ENCODE peak calls at places on chromosomes 11 and 22, in nine cellular contexts. H is psoas muscle; D is cardiac muscle cell; E is SK-N-SH; G is adrenal gland; Y is pancreas; S is CD8-positive, alpha-beta T cell; L is Peyer's patch; B is A549. X is an unnamed sample. For H3K4me1, the result is how much of the 10 kb centered on the place peaks cover.

GRCh38 chr11:57462597-57462996 is 2.3 kb downstream of the RTN4RL2 start:
- DNase-seq in H (no peak), D (no peak), E (no peak), G (no peak), Y (no peak), S (no peak), L (no peak), B (no peak), X (no peak)

GRCh38 chr11:10778217-10778970 is 27.3 kb downstream of the CTR9 start:
- DNase-seq in H (peak), D (no peak), E (peak), G (peak), Y (no peak), S (no peak), L (no peak), B (no peak), X (peak)

GRCh38 chr11:45045692-45046471 is 95.2 kb upstream of the TP53I11 start:
- DNase-seq in H (peak), D (no peak), E (no peak), G (peak), Y (no peak), S (peak), L (no peak), B (peak), X (peak)

GRCh38 chr11:69865707-69866106 is 46.5 kb upstream of the FGF3 start:
- DNase-seq in H (no peak), D (no peak), E (no peak), G (no peak), Y (no peak), S (no peak), L (no peak), B (no peak), X (no peak)

GRCh38 chr11:44310456-44311272 is 725 bp upstream of the ALX4 start:
- DNase-seq in H (no peak), D (no peak), E (peak), G (no peak), Y (no peak), S (no peak), L (peak), B (no peak), X (no peak)

GRCh38 chr22:19597399-19597735 is 73.2 kb upstream of the CLDN5 start:
- DNase-seq in H (no peak), D (no peak), E (no peak), G (no peak), Y (no peak), S (peak), L (no peak), B (no peak), X (no peak)

GRCh38 chr11:9014826-9015225 is 11.0 kb upstream of the NRIP3 start:
- DNase-seq in H (no peak), D (no peak), E (no peak), G (no peak), Y (no peak), S (no peak), L (no peak), B (no peak), X (no peak)

GRCh38 chr11:210122-210802 is 2.8 kb downstream of the RIC8A start:
- DNase-seq in H (no peak), D (no peak), E (no peak), G (peak), Y (peak), S (no peak), L (no peak), B (peak), X (peak)

GRCh38 chr11:61816736-61817455 is at the start of gene FADS1:
- DNase-seq in H (peak), D (peak), E (peak), G (peak), Y (peak), S (peak), L (peak), B (peak), X (peak)

DNA sequence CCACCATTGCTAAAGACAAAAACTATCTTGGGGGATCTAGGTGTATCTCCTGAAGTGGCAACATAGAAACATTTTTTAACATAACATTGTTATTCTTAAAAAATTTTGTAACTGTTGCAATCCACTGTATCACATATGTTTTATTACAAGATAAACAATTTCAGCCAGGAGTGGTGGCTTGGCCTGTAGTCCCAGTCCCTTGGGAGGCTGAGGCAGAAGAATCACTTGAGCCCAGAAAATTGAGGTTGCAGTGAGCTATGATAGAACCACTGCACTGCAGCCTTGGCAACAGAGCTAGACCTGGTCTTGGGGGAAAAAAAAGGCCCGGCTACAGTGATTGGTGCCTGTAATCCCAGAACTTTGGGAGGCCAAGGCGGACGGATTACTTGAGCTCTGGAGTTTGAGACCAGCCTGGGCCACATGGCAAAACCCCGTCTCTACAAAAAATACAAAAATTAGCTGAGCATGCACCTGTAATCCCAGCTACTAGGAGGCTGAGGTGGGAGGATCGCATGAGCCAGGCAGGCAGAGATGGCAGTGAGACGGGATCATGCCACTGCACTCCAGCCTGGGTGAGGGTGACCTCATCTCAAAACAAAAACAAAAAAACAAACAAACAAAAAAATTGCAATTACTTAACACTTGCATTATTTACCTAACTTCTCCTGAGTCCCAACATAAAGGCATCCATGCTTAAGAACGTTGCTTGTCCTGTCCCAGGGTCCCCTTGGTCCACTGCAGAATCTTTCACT is 1.5 kb upstream of the DEPDC5 start:
- DNase-seq in H (no peak), D (no peak), E (no peak), G (no peak), Y (no peak), S (no peak), L (no peak), B (no peak), X (no peak)
- H3K27ac ChIP-seq in H (peak), D (peak), E (peak), G (peak), Y (peak), S (no peak), L (peak), B (peak), X (peak)

DNA sequence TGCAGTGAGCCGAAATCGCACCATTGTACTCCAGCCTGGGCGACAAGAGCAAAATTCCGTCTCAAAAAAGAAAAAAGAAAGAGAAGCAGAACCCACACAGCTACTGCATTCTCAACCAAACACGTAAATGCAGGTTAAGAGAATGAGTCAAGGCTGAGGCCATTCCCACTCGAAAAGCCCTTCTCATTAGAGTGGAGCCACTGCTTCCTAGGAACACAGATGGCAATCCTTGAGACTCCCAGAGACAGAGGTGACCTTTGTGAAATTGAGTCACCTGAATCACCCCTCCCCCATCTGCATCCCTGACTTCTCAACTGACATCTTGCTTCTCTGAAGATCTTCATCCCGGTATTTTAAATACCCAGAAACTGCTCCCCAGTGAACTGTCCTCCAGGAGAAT is 8.2 kb downstream of the PACSIN2 start:
- DNase-seq in H (no peak), D (no peak), E (no peak), G (no peak), Y (no peak), S (no peak), L (no peak), B (no peak), X (no peak)
- H3K4me1 ChIP-seq in H (under half), D (under half), E (under half), G (half or more), Y (half or more), S (under half), L (under half), B (half or more), X (under half)

GRCh38 chr11:36306888-36307287 is 10.8 kb downstream of the PRR5L start:
- DNase-seq in H (no peak), D (peak), E (peak), G (no peak), Y (no peak), S (no peak), L (no peak), B (no peak), X (no peak)
- TF ChIP-seq CTCF in H (no peak), D (peak), E (peak), G (peak), Y (no peak), S (no peak), L (peak), B (peak), X (peak)

DNA sequence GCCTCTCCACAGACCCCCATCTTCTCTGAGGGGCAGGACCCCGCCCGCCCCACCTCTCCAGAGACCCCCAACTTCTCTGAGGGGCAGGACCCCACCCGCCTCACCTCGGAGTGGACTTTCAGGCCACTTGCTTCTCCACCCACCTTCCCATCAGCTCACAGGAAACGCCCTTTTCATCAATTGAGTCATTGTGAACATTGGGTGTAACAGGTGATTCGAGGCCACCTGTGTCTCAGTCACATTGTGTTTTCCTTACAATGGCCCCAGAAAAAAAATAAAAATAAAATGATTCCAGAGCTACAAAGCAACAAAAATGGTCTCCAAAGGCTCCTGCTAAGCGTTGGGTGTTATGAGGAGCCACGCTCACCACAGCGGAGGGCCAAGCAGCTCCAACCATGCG is 36.0 kb downstream of the BRD1 start:
- DNase-seq in H (no peak), D (no peak), E (no peak), G (no peak), Y (no peak), S (no peak), L (no peak), B (no peak), X (no peak)
- H3K27ac ChIP-seq in H (peak), D (no peak), E (no peak), G (no peak), Y (no peak), S (no peak), L (no peak), B (no peak), X (no peak)

GRCh38 chr11:46944356-46944755 is 7.8 kb downstream of the CSTPP1 start:
- DNase-seq in H (no peak), D (no peak), E (no peak), G (no peak), Y (no peak), S (no peak), L (no peak), B (no peak), X (no peak)
- H3K4me1 ChIP-seq in H (under half), D (under half), E (under half), G (under half), Y (under half), S (under half), L (under half), B (under half), X (under half)

DNA sequence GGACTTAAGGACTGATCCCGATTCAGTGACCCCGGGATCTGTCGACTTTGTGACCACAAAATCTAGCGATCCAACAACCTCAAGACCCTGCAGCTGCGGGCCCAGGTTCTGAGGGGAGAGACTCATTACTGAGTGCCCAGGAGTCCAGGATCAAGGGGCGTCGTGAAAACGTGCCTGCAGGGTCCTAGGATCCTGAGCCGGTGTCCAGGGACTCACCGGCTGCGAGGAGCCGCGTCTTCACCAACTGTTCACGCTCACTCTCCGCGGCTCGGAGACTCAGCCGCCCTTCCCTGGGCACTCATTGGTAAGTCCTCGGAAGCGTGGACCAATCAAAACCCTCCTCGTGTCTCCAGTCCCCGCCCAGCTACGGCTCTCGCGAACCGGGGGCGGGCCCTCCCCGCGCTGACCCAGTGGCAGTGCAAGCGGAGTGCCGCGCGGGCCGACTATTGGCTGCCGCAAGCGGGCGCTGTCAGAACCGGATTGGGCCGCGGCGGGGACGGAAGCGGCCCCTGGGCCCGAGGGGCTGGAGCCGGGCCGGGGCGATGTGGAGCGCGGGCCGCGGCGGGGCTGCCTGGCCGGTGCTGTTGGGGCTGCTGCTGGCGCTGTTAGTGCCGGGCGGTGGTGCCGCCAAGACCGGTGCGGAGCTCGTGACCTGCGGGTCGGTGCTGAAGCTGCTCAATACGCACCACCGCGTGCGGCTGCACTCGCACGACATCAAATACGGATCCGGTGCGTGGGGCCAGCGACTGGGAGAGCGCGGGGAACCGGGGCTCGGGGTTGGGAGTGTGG is at the start of gene SDF2L1:
- DNase-seq in H (peak), D (peak), E (peak), G (peak), Y (peak), S (peak), L (peak), B (peak), X (peak)
- TF ChIP-seq CTCF in H (no peak), D (no peak), E (peak), G (no peak), Y (no peak), S (no peak), L (peak), B (no peak), X (no peak)

GRCh38 chr11:62854013-62854824 is 14.8 kb upstream of the WDR74 start:
- DNase-seq in H (no peak), D (no peak), E (no peak), G (no peak), Y (no peak), S (no peak), L (no peak), B (no peak), X (no peak)
- H3K27ac ChIP-seq in H (peak), D (peak), E (peak), G (no peak), Y (no peak), S (peak), L (no peak), B (peak), X (peak)

DNA sequence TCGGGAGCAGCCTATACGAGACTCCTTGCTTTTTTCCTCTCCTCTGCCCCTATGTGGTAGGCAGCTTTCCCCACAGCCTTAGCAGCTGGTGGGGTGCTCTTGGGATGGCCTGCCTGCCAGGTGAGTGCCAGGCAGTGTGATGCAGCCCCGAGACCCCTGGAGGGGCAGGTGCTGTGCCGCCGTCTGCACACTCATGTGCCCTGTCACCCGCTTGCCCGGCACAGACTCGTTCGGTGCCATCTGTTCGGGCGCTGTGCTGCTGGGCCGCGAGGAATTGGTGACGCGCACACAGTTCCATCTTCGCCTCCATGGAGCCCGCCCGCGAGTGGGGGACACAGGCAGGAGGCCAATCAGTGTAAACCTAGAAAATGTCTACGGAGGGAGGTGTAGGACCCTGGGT is 15.1 kb downstream of the TRMU start:
- DNase-seq in H (no peak), D (no peak), E (no peak), G (no peak), Y (no peak), S (no peak), L (no peak), B (no peak), X (no peak)
- H3K4me1 ChIP-seq in H (under half), D (under half), E (under half), G (under half), Y (under half), S (under half), L (under half), B (under half), X (under half)

DNA sequence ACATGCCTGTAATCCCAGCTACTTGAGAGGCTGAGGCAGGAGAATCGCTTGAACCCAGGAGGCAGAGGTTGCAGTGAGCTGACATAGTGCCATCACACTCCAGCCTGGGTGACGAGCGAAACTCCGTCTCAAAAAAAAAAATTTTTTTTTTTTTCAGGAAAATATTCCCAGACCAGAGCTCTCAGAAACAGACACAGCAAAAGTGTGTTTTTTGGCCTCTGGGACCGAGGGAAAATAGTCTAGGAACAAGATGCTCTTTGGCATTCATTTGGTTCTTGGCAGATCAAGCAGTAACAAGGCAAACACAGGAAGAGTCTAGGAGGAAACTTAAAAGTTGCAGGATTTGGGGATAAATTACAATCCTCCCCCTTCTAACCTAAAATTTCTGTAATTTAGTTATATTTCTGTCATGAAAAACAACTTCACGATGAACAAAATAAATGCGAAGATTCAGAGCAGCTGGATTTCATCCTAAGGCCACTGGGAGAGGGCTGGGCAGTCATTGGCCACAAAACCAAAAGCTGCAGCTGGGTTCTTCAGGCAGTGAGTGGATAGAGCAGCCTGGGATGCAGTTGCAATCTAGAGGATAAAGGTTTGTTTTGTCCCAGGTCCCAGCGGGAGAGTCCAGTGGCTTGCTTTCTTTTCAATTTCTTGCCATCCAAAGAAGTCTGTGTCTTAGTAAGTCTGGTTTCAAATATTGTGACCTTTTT is 19.7 kb downstream of the ATG16L2 start:
- DNase-seq in H (no peak), D (no peak), E (no peak), G (no peak), Y (no peak), S (no peak), L (no peak), B (no peak), X (no peak)
- TF ChIP-seq CTCF in H (no peak), D (no peak), E (no peak), G (no peak), Y (no peak), S (no peak), L (no peak), B (no peak), X (no peak)

DNA sequence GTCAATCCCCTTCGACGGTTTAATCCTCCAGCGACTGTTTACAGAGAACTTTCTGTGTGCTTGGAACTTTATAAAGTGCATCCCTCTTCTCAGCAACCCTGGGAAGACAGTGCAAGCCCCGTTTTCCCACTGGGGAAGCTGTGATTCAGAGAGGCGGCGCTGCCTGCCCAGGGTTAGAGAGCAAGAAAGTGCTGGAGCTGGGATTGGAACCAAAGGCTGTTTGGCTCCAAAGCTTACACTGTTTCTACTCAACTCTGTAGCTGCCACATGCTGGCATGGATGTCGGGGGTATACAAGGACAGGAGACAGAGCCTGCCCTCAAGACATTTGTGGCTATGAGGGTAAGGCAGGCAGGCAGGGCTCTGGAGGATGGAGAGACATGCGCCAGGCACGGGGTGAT is 13.0 kb downstream of the FBLN1 start:
- DNase-seq in H (peak), D (no peak), E (no peak), G (no peak), Y (no peak), S (no peak), L (no peak), B (no peak), X (no peak)
- H3K27ac ChIP-seq in H (no peak), D (no peak), E (no peak), G (no peak), Y (no peak), S (no peak), L (no peak), B (no peak), X (peak)